ENCODE peak calls at places on chromosome 22, in seven cellular contexts. V is KBM-7, I is dermis microvascular lymphatic vessel endothelial cell, O is NCI-H2081, N is lower leg skin, P is stomach, J is mucosa of descending colon. A is an unnamed sample.

GRCh38 chr22:28815101-28815500 is 14.7 kb upstream of the XBP1 start:
- DNase-seq in P (no peak), N (no peak), O (no peak), I (no peak), J (no peak), V (peak), A (no peak)

GRCh38 chr22:19855504-19856409 is 1.1 kb upstream of the GNB1L start:
- DNase-seq in N (peak), V (peak), I (peak), P (peak), O (peak), J (peak), A (peak)

GRCh38 chr22:24481641-24482040 is 13.5 kb upstream of the UPB1 start:
- DNase-seq in O (no peak), J (no peak), V (no peak), P (no peak), I (no peak), N (no peak), A (no peak)

GRCh38 chr22:40826984-40827741 is 8.0 kb upstream of the SLC25A17 start:
- DNase-seq in V (no peak), O (no peak), J (no peak), N (no peak), I (no peak), P (no peak), A (no peak)

GRCh38 chr22:20008221-20008995 is 8.2 kb downstream of the ARVCF start:
- DNase-seq in P (no peak), I (no peak), V (no peak), J (peak), N (no peak), O (no peak), A (no peak)

GRCh38 chr22:24086310-24086709 is 75.2 kb downstream of the CABIN1 start:
- DNase-seq in I (no peak), V (no peak), O (no peak), J (no peak), N (no peak), P (no peak), A (peak)

GRCh38 chr22:44741929-44742328 is 10.4 kb upstream of the ARHGAP8 start:
- DNase-seq in J (peak), I (no peak), O (no peak), P (no peak), V (no peak), N (no peak), A (no peak)

GRCh38 chr22:29331213-29331612 is 15.7 kb upstream of the RASL10A start:
- DNase-seq in P (no peak), O (no peak), N (no peak), J (no peak), I (no peak), V (no peak), A (no peak)

GRCh38 chr22:46574438-46574992 is 37.1 kb upstream of the CELSR1 start:
- DNase-seq in N (peak), I (no peak), O (no peak), J (peak), V (no peak), P (no peak), A (no peak)

GRCh38 chr22:48651981-48652538 is 1175.6 kb downstream of the BRD1 start:
- DNase-seq in V (no peak), N (no peak), I (no peak), J (no peak), P (no peak), O (no peak), A (no peak)

GRCh38 chr22:20455709-20456063 is 18.1 kb upstream of the SCARF2 start:
- DNase-seq in I (no peak), P (no peak), N (no peak), O (no peak), J (no peak), V (no peak), A (no peak)

GRCh38 chr22:23404689-23405365 is 175.3 kb downstream of the IGLL1 start:
- DNase-seq in N (peak), O (no peak), V (peak), I (peak), J (peak), P (peak), A (no peak)

GRCh38 chr22:22144858-22145257 is 99.7 kb upstream of the VPREB1 start:
- DNase-seq in I (no peak), P (no peak), V (no peak), N (no peak), O (no peak), J (no peak), A (no peak)

GRCh38 chr22:47323518-47323917 is 561.1 kb downstream of the TBC1D22A start:
- DNase-seq in I (no peak), P (no peak), J (no peak), N (peak), V (no peak), O (no peak), A (no peak)

GRCh38 chr22:27461470-27461869 is 340.1 kb downstream of the MN1 start:
- DNase-seq in O (no peak), I (peak), V (no peak), P (no peak), N (no peak), J (no peak), A (no peak)

GRCh38 chr22:36331912-36332622 is 55.7 kb downstream of the MYH9 start:
- DNase-seq in J (peak), I (peak), O (peak), P (peak), V (peak), N (peak), A (peak)

GRCh38 chr22:49294656-49295464 is 532.8 kb downstream of the BRD1 start:
- DNase-seq in V (no peak), N (peak), O (peak), P (peak), I (no peak), J (no peak), A (peak)

GRCh38 chr22:50301581-50301991 is 5.9 kb downstream of the PLXNB2 start:
- DNase-seq in V (no peak), N (no peak), O (peak), I (no peak), P (peak), J (peak), A (no peak)

GRCh38 chr22:42074153-42074750 is at the start of gene PHETA2:
- DNase-seq in O (no peak), V (no peak), J (peak), I (peak), N (peak), P (peak), A (peak)